ENCODE peak calls at places on chromosomes 16 and 17, in five cellular contexts. S is prostate gland, R is GM13977, P is HFFc6, H is cardiac muscle cell. I is an unnamed sample.

GRCh38 chr16:77784441-77785356 is 3.7 kb upstream of the VAT1L start:
- DNase-seq in S (no peak), P (no peak), R (no peak), H (peak; percentile 17), I (no peak)

GRCh38 chr16:66660422-66661209 is 35.9 kb downstream of the CMTM4 start:
- DNase-seq in S (peak; percentile 62), R (no peak), P (peak; percentile 91), H (peak; percentile 88), I (no peak)

GRCh38 chr17:79729761-79730160 is 982 bp upstream of the ENPP7 start:
- DNase-seq in H (no peak), P (no peak), R (no peak), S (no peak), I (no peak)

GRCh38 chr16:67897231-67897630 is 4.2 kb downstream of the PSKH1 start:
- DNase-seq in S (no peak), R (no peak), P (peak; percentile 29), H (peak; percentile 51), I (no peak)

GRCh38 chr16:19126300-19126699 is 12.5 kb downstream of the ITPRIPL2 start:
- DNase-seq in R (no peak), P (no peak), H (no peak), S (no peak), I (no peak)

GRCh38 chr16:16146380-16147315 is 76.6 kb downstream of the ABCC6 start:
- DNase-seq in P (no peak), R (no peak), H (no peak), S (no peak), I (no peak)

GRCh38 chr17:81914103-81914850 is 3.1 kb upstream of the PCYT2 start:
- DNase-seq in P (no peak), S (no peak), H (no peak), R (no peak), I (no peak)

GRCh38 chr17:14299261-14300093 is 1.4 kb upstream of the HS3ST3B1 start:
- DNase-seq in S (no peak), R (no peak), P (no peak), H (peak; percentile 75), I (peak; percentile 40)

GRCh38 chr17:63116228-63116627 is 150.2 kb downstream of the TANC2 start:
- DNase-seq in S (no peak), P (no peak), H (no peak), R (no peak), I (no peak)

GRCh38 chr17:46950997-46951621 is 27.9 kb downstream of the RPRML start:
- DNase-seq in P (no peak), R (no peak), H (peak; percentile 8), S (no peak), I (no peak)

GRCh38 chr17:40097931-40098845 is 2.2 kb downstream of the NR1D1 start:
- DNase-seq in S (peak; percentile 54), R (no peak), P (peak; percentile 56), H (peak; percentile 67), I (no peak)

GRCh38 chr16:27642753-27643152 is 92.8 kb downstream of the KATNIP start:
- DNase-seq in H (peak; percentile 39), P (peak; percentile 3), S (no peak), R (no peak), I (no peak)

GRCh38 chr17:36667922-36668321 is 66.5 kb downstream of the MRM1 start:
- DNase-seq in R (no peak), P (no peak), H (no peak), S (no peak), I (no peak)

GRCh38 chr16:29126057-29126494 is 141.2 kb downstream of the LAT start:
- DNase-seq in S (no peak), R (no peak), P (no peak), H (no peak), I (no peak)

GRCh38 chr17:70158581-70158980 is 10.8 kb upstream of the KCNJ2 start:
- DNase-seq in R (no peak), S (no peak), P (no peak), H (no peak), I (no peak)

GRCh38 chr17:17774009-17774881 is 62.5 kb downstream of the SREBF1 start:
- DNase-seq in P (peak; percentile 25), R (no peak), H (peak; percentile 30), S (peak; percentile 92), I (no peak)

GRCh38 chr16:15899538-15900100 is 11.2 kb upstream of the CEP20 start:
- DNase-seq in H (peak; percentile 54), P (peak; percentile 76), R (peak; percentile 31), S (peak; percentile 64), I (peak; percentile 35)

GRCh38 chr17:74757502-74757901 is 9.1 kb downstream of the NHERF1 start:
- DNase-seq in H (peak; percentile 44), R (no peak), S (peak; percentile 51), P (no peak), I (no peak)

GRCh38 chr16:11742041-11742535 is 569 bp downstream of the TXNDC11 start:
- DNase-seq in H (no peak), S (no peak), P (no peak), R (peak; percentile 50), I (peak; percentile 53)

GRCh38 chr16:84950906-84951305 is 60.4 kb downstream of the ZDHHC7 start:
- DNase-seq in P (no peak), R (no peak), H (no peak), S (no peak), I (no peak)

GRCh38 chr16:83470406-83470805 is 337.4 kb upstream of the HSBP1 start:
- DNase-seq in P (peak; percentile 1), R (no peak), S (no peak), H (peak; percentile 21), I (no peak)

GRCh38 chr17:31488264-31488981 is 96.9 kb downstream of the RAB11FIP4 start:
- DNase-seq in H (no peak), R (no peak), S (no peak), P (no peak), I (peak; percentile 41)

GRCh38 chr17:31487063-31487647 is 95.7 kb downstream of the RAB11FIP4 start:
- DNase-seq in R (no peak), P (no peak), S (no peak), H (no peak), I (no peak)

GRCh38 chr17:31488982-31489294 is 97.5 kb downstream of the RAB11FIP4 start:
- DNase-seq in P (no peak), S (no peak), R (no peak), H (no peak), I (no peak)

GRCh38 chr17:31486351-31487062 is 95.0 kb downstream of the RAB11FIP4 start:
- DNase-seq in H (no peak), R (no peak), S (no peak), P (no peak), I (no peak)

DNA sequence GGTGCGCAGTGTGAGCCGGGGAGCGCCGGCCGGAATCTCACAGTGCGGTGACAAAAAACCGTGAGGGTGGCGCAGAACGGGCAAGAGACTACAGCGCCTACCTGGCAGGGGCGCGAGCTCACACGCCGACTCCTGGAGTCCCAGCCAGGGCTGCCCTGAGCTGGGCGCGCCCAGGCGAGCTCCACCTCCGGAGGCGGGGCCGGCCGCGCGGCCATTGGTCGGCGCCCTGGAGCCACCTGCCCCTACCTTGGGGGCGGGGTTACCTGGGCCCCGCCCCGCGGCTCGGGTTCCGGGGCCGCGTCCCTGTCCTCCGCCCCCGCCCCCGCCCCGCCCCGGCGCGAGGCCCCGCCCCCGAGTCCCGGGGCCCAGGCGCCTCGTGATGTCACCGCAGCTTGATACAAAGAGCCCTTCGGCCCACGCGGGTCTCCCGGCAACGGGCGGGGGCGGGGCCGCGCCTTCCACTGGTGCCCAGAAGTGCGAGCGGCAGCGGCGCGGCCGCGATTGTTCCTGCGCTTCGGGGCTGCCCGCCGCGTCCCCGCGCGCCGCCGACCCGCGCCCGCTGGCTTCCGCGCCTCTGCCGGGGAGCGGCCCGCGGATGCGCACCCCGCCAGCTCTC is 96.3 kb downstream of the RAB11FIP4 start:
- DNase-seq in R (peak; percentile 100), P (no peak), S (peak; percentile 95), H (peak; percentile 40), I (peak; percentile 100)
- TF ChIP-seq CTCF in R (no peak), P (no peak), S (no peak), H (no peak), I (no peak)

GRCh38 chr16:48421741-48422140 is 36.5 kb upstream of the SIAH1 start:
- DNase-seq in R (no peak), H (no peak), P (no peak), S (no peak), I (no peak)
- TF ChIP-seq CTCF in R (no peak), H (no peak), P (no peak), S (no peak), I (no peak)

DNA sequence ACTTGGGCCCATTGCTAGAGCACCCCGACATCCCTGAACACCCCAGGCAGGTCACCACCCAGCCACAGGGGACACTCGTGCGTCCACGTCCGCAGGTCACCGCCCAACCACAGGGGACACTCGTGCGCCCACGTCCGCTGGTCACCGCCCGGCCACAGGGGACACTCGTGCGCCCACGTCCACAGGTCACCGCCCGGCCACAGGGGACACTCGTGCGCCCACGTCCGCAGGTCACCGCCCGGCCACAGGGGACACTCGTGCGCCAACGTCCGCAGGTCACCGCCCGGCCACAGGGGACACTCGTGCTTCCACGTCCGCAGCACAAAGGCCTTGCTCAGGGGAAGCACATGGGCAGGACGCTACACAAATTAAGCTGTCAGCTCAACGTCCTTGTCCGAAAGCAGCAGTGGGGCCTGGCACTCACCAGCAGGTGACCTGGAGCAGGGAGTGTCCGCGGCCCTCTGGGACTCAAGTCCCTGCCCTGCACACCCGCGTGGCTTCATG is 17.7 kb downstream of the GALNS start:
- DNase-seq in S (no peak), R (no peak), P (no peak), H (no peak), I (no peak)
- TF ChIP-seq CTCF in S (no peak), R (peak; percentile 7), P (peak; percentile 39), H (no peak), I (no peak)

DNA sequence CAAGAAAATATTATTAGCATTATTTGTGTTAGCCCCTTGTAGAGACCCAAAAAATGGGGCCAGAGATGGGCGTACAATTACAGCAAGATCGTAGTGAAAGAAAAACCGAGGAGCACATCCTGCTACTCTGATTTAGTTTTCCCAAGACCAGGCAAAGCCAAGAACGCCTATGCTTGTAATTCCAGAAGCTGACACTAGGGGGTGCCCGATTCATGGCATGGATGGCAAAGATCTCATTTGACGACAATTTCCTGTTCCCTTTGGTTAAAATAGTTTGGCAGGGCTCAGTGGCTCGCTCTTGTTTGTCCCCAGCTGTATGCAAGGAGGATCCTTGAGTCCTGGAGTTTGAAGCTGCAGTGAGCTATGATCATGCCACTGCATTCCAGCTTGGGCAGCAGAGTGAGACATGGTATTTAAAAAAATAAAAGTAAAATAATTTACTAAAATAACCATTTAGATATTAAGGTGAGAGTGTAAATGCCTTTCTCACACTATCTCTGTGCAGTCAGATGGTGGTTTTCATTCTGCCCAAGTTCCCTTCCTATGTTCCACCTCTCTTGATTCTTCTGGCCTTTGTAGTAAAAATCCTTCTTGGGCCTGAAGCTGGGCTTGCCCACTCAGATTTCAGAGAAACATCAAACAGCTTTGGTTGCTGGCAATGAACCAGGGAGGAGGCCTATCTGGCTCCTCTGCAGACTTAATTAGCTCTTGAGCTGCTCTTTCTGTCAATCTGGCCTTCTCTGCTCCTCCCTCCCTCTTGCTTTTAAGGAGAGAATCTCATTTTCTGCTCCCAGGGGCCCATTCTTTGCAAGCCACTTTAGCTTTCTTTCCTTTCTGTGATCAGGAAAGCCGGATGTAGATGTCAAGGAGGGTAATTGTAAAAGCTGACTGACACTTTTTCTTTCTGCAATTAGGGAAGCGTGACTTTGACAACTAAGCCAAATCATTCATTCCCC is 31.2 kb downstream of the TMEM238L start:
- DNase-seq in S (peak; percentile 29), P (no peak), H (peak; percentile 4), R (no peak), I (no peak)
- TF ChIP-seq CTCF in S (peak; percentile 58), P (peak; percentile 83), H (peak; percentile 62), R (peak; percentile 67), I (peak; percentile 51)